ENCODE peak calls at places on chromosomes 4 and X, in eight cellular contexts. Y, O, X, H, S, J, D and T are unnamed samples.
A peak's percentile ranks its signal among the peaks of the same experiment; 100 is the strongest.

GRCh38 chrX:46573896-46574336 is 351 bp downstream of the CHST7 start:
- DNase-seq in Y (peak; percentile 47), O (peak; percentile 46), X (no peak), H (peak; percentile 75), S (peak; percentile 63), J (peak; percentile 70), D (peak; percentile 67), T (no peak)

GRCh38 chr4:88078592-88078991 is 71.2 kb downstream of the PKD2 start:
- DNase-seq in Y (no peak), O (no peak), X (no peak), H (no peak), S (no peak), J (no peak), D (peak; percentile 28), T (no peak)

GRCh38 chr4:146299605-146300004 is 85.3 kb downstream of the REELD1 start:
- DNase-seq in Y (no peak), O (no peak), X (no peak), H (no peak), S (no peak), J (no peak), D (no peak), T (no peak)

GRCh38 chr4:165604181-165604580 is 225.4 kb downstream of the CPE start:
- DNase-seq in Y (no peak), O (no peak), X (no peak), H (no peak), S (no peak), J (no peak), D (no peak), T (no peak)

GRCh38 chrX:144916785-144917184 is 330.5 kb upstream of the SPANXN1 start:
- DNase-seq in Y (no peak), O (no peak), X (no peak), H (no peak), S (no peak), J (no peak), D (no peak), T (no peak)

GRCh38 chr4:139823345-139823744 is 157.7 kb downstream of the MGST2 start:
- DNase-seq in Y (no peak), O (no peak), X (no peak), H (no peak), S (no peak), J (no peak), D (no peak), T (no peak)

GRCh38 chr4:52643846-52644245 is 15.3 kb downstream of the USP46 start:
- DNase-seq in Y (peak; percentile 25), O (no peak), X (peak; percentile 4), H (no peak), S (peak; percentile 21), J (peak; percentile 74), D (peak; percentile 46), T (no peak)

GRCh38 chrX:119736206-119736764 is 22.1 kb upstream of the SOWAHD start:
- DNase-seq in Y (no peak), O (no peak), X (no peak), H (no peak), S (no peak), J (no peak), D (peak; percentile 26), T (no peak)

GRCh38 chr4:80173387-80173786 is 23.9 kb upstream of the PRDM8 start:
- DNase-seq in Y (no peak), O (no peak), X (no peak), H (peak; percentile 75), S (no peak), J (no peak), D (peak; percentile 87), T (no peak)

GRCh38 chr4:187309456-187309855 is 585.8 kb upstream of the FAT1 start:
- DNase-seq in Y (no peak), O (no peak), X (no peak), H (no peak), S (no peak), J (no peak), D (peak; percentile 56), T (no peak)

GRCh38 chr4:13940921-13941320 is 313.4 kb upstream of the BOD1L1 start:
- DNase-seq in Y (no peak), O (no peak), X (no peak), H (no peak), S (no peak), J (no peak), D (no peak), T (no peak)

GRCh38 chrX:113868169-113868568 is 715.7 kb upstream of the HTR2C start:
- DNase-seq in Y (peak; percentile 20), O (no peak), X (no peak), H (no peak), S (no peak), J (no peak), D (no peak), T (no peak)

DNA sequence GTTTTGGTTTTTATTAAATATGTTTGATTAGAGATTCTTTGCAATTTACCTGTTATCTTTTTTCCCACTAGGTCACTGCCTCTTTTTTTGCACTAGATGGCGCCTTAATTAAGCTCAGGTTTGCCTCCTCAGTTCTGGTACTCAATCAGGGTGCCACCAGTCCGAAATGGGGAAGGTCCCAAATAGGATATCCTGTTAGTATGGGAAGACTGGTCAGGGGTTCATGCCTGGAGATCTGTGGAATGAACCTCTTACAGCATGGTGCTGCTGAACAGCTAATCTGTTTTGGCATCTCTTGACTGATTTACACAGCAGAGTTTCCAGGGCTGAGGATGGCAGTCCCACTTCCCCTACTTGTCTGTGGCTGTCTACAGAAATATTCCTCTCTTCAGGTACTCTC is 24.2 kb upstream of the VSIG1 start:
- DNase-seq in Y (no peak), O (no peak), X (peak; percentile 4), H (peak; percentile 21), S (no peak), J (no peak), D (peak; percentile 31), T (no peak)
- TF ChIP-seq CTCF in Y (peak; percentile 43), O (no peak), X (peak; percentile 54), H (peak; percentile 15), S (peak; percentile 47), J (peak; percentile 31), D (peak; percentile 60), T (no peak)

DNA sequence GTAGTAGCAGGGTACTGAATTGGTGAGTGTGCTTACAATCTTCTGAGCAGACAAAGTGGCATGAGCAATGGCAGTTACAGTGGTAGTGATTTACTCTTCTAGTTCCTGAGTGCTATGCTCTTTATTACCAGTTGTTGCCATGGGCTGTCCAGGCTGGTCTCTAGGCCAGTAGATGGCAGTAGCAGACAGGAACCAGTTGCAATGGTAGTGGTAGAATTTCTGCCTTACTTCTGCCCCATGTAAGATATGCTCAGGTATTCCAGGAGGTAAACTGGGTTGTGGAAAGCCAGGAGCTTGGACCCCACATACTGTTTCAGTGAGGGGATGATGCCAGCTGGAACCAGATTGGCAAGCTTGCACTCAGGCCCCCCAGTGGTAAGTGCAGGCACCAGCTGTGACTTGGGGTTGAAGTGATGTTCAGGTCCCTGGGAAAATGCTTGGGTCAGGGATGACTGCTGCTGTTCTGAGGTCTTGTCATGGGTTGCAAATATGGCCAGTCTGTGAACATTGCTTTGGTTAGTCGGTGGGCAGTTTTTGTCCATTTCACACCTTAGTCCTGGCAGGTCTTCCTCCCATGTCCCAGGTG is 63.0 kb upstream of the ZXDB start:
- DNase-seq in Y (peak; percentile 11), O (no peak), X (no peak), H (peak; percentile 9), S (no peak), J (no peak), D (peak; percentile 31), T (no peak)
- TF ChIP-seq CTCF in Y (peak; percentile 29), O (no peak), X (peak; percentile 71), H (peak; percentile 33), S (no peak), J (no peak), D (peak; percentile 54), T (no peak)

GRCh38 chr4:122475233-122475632 is 18.7 kb upstream of the IL2 start:
- DNase-seq in Y (no peak), O (no peak), X (no peak), H (no peak), S (no peak), J (no peak), D (no peak), T (no peak)

GRCh38 chr4:122469457-122469856 is 12.9 kb upstream of the IL2 start:
- DNase-seq in Y (no peak), O (no peak), X (no peak), H (no peak), S (no peak), J (no peak), D (no peak), T (no peak)
- TF ChIP-seq CTCF in Y (no peak), O (no peak), X (no peak), H (no peak), S (no peak), J (no peak), D (no peak), T (no peak)

GRCh38 chr4:153785830-153786721 is 2.8 kb downstream of the SFRP2 start:
- DNase-seq in Y (no peak), O (no peak), X (peak; percentile 26), H (no peak), S (no peak), J (no peak), D (peak; percentile 45), T (no peak)
- TF ChIP-seq CTCF in Y (peak; percentile 55), O (no peak), X (peak; percentile 55), H (peak; percentile 62), S (peak; percentile 35), J (no peak), D (peak; percentile 39), T (no peak)

GRCh38 chr4:151766691-151767090 is 5.9 kb upstream of the GATB start:
- DNase-seq in Y (no peak), O (no peak), X (peak; percentile 6), H (peak; percentile 4), S (peak; percentile 14), J (no peak), D (peak; percentile 61), T (no peak)

GRCh38 chr4:151760713-151761661 is at the start of gene GATB:
- DNase-seq in Y (peak; percentile 94), O (peak; percentile 76), X (peak; percentile 96), H (peak; percentile 96), S (peak; percentile 93), J (peak; percentile 94), D (peak; percentile 97), T (peak; percentile 79)
- TF ChIP-seq CTCF in Y (peak; percentile 66), O (no peak), X (peak; percentile 38), H (peak; percentile 33), S (peak; percentile 41), J (peak; percentile 47), D (peak; percentile 57), T (peak; percentile 8)

GRCh38 chr4:126405369-126405982 is 1090.7 kb downstream of the FAT4 start:
- DNase-seq in Y (no peak), O (no peak), X (no peak), H (no peak), S (no peak), J (no peak), D (peak; percentile 51), T (no peak)
- TF ChIP-seq CTCF in Y (peak; percentile 83), O (no peak), X (peak; percentile 65), H (peak; percentile 29), S (no peak), J (peak; percentile 26), D (peak; percentile 64), T (no peak)

GRCh38 chrX:150898343-150899190 is at the start of gene CD99L2:
- DNase-seq in Y (peak; percentile 90), O (peak; percentile 84), X (peak; percentile 61), H (peak; percentile 89), S (peak; percentile 93), J (peak; percentile 95), D (peak; percentile 87), T (peak; percentile 83)
- TF ChIP-seq CTCF in Y (no peak), O (no peak), X (no peak), H (no peak), S (no peak), J (no peak), D (no peak), T (no peak)